ENCODE peak calls at places on chromosomes 16 and 17, in ten cellular contexts. Q is uterus; T is upper lobe of right lung; U is thoracic aorta; N is CD4-positive, CD25-positive, alpha-beta regulatory T cell; H is CD8-positive, alpha-beta memory T cell; Z is GM23338; Y is lower lobe of right lung; A is tibial nerve; E is A549. X is an unnamed sample. For H3K4me1, the result is how much of the 10 kb centered on the place peaks cover.

GRCh38 chr16:63921737-63922136 is 1200.1 kb downstream of the CDH11 start:
- DNase-seq in T (no peak), E (no peak), Q (no peak), Y (no peak), H (no peak), N (no peak), Z (no peak), A (no peak), U (no peak), X (no peak)

GRCh38 chr16:53089434-53090270 is 34.9 kb downstream of the CHD9 start:
- DNase-seq in U (no peak), H (no peak), T (no peak), E (no peak), Y (no peak), Q (peak), Z (peak), A (peak), N (no peak), X (peak)

GRCh38 chr17:69764137-69764536 is 310.9 kb upstream of the KCNJ16 start:
- DNase-seq in Q (no peak), N (no peak), Z (no peak), T (no peak), U (no peak), E (no peak), Y (no peak), H (no peak), A (no peak), X (no peak)

GRCh38 chr17:1003972-1004768 is 7.2 kb downstream of the TIMM22 start:
- DNase-seq in T (no peak), N (no peak), Y (no peak), U (no peak), Q (no peak), Z (no peak), A (no peak), E (no peak), H (no peak), X (no peak)

GRCh38 chr17:56902350-56902749 is 11.5 kb downstream of the TRIM25 start:
- DNase-seq in Y (no peak), E (peak), T (no peak), H (no peak), A (no peak), Z (no peak), U (no peak), N (no peak), Q (no peak), X (peak)

GRCh38 chr17:40303706-40304450 is 5.1 kb upstream of the RARA start:
- DNase-seq in Z (no peak), T (no peak), E (no peak), Q (peak), H (no peak), Y (no peak), A (no peak), N (no peak), U (no peak), X (no peak)

GRCh38 chr17:50609376-50610074 is 25.2 kb upstream of the ABCC3 start:
- DNase-seq in Q (no peak), H (no peak), A (no peak), N (no peak), Y (no peak), Z (no peak), T (no peak), E (no peak), U (no peak), X (no peak)

GRCh38 chr17:74775409-74776043 is 619 bp downstream of the NAT9 start:
- DNase-seq in T (no peak), Z (no peak), Y (no peak), E (no peak), A (no peak), Q (no peak), N (no peak), H (no peak), U (no peak), X (peak)

GRCh38 chr16:28309811-28310311 is 17.5 kb downstream of the SBK1 start:
- DNase-seq in Z (no peak), Q (no peak), U (no peak), E (no peak), T (peak), H (peak), A (no peak), N (peak), Y (peak), X (peak)

GRCh38 chr16:2287916-2288547 is 20.1 kb upstream of the RNPS1 start:
- DNase-seq in E (no peak), Q (no peak), A (no peak), H (no peak), T (no peak), N (no peak), U (no peak), Z (no peak), Y (no peak), X (no peak)

GRCh38 chr16:67967956-67968439 is 439 bp downstream of the SLC12A4 start:
- DNase-seq in E (peak), Z (peak), H (peak), Q (no peak), Y (no peak), U (no peak), T (peak), N (peak), A (no peak), X (peak)

GRCh38 chr16:6104423-6104822 is 1006.8 kb upstream of the EEF2KMT start:
- DNase-seq in N (no peak), Y (no peak), Z (no peak), Q (no peak), T (no peak), H (no peak), E (no peak), A (no peak), U (no peak), X (no peak)

GRCh38 chr16:27522173-27522707 is 27.5 kb downstream of the GTF3C1 start:
- DNase-seq in Y (no peak), U (no peak), T (no peak), E (no peak), Q (no peak), A (no peak), H (no peak), N (no peak), Z (no peak), X (no peak)

GRCh38 chr16:3060339-3061127 is 4.9 kb upstream of the IL32 start:
- DNase-seq in N (no peak), A (no peak), U (no peak), Q (no peak), T (no peak), Y (no peak), Z (no peak), E (no peak), H (no peak), X (no peak)

GRCh38 chr17:14156689-14157088 is 80.0 kb downstream of the CDRT15 start:
- DNase-seq in A (no peak), E (no peak), Q (no peak), T (no peak), N (no peak), H (no peak), Y (no peak), U (no peak), Z (no peak), X (peak)

GRCh38 chr17:4914009-4914408 is 11.1 kb upstream of the CHRNE start:
- DNase-seq in T (no peak), Z (no peak), Y (no peak), Q (no peak), U (no peak), H (no peak), E (no peak), N (no peak), A (no peak), X (peak)

GRCh38 chr16:8088820-8089338 is 501.4 kb downstream of the TMEM114 start:
- DNase-seq in Y (no peak), U (no peak), T (no peak), A (no peak), E (no peak), Q (no peak), Z (no peak), H (no peak), N (no peak), X (no peak)

GRCh38 chr16:88466175-88466862 is 13.2 kb downstream of the ZFPM1 start:
- DNase-seq in Y (no peak), Q (no peak), A (no peak), T (no peak), E (no peak), Z (no peak), H (no peak), U (no peak), N (peak), X (no peak)

GRCh38 chr17:35291802-35292201 is 48.9 kb downstream of the SLFN5 start:
- DNase-seq in U (no peak), Z (no peak), A (no peak), Q (no peak), E (no peak), Y (no peak), N (no peak), H (no peak), T (no peak), X (no peak)

GRCh38 chr16:58187092-58187491 is 10.8 kb downstream of the CSNK2A2 start:
- DNase-seq in N (no peak), Y (no peak), A (no peak), H (no peak), Z (no peak), T (no peak), U (no peak), E (no peak), Q (no peak), X (no peak)

GRCh38 chr16:90020838-90021382 is 1.7 kb upstream of the DBNDD1 start:
- DNase-seq in A (no peak), U (no peak), T (no peak), N (no peak), Q (no peak), Z (no peak), Y (no peak), E (no peak), H (no peak), X (peak)

GRCh38 chr17:9707917-9708316 is 62.6 kb downstream of the USP43 start:
- DNase-seq in E (no peak), Z (no peak), A (no peak), Y (no peak), U (no peak), H (no peak), T (no peak), N (no peak), Q (no peak), X (no peak)

GRCh38 chr16:3401719-3402397 is 843 bp downstream of the ZNF174 start:
- DNase-seq in Y (no peak), U (no peak), Z (peak), Q (no peak), T (no peak), A (no peak), E (peak), H (no peak), N (no peak), X (peak)

GRCh38 chr16:81457326-81458133 is 12.9 kb downstream of the CMIP start:
- DNase-seq in H (no peak), U (no peak), Q (no peak), Z (no peak), N (no peak), Y (no peak), E (peak), T (no peak), A (no peak), X (no peak)

GRCh38 chr17:38657824-38658740 is 16.7 kb downstream of the EPOP start:
- DNase-seq in T (peak), E (no peak), Y (no peak), Z (no peak), U (no peak), Q (no peak), A (no peak), H (no peak), N (no peak), X (no peak)
- H3K27ac ChIP-seq in T (no peak), E (no peak), Y (no peak), Z (no peak), U (no peak), Q (no peak), A (no peak), H (no peak), N (no peak), X (no peak)

GRCh38 chr17:29621751-29622194 is 939 bp downstream of the CORO6 start:
- DNase-seq in H (no peak), Q (no peak), Z (no peak), U (no peak), E (no peak), T (no peak), A (no peak), Y (no peak), N (no peak), X (no peak)
- H3K4me1 ChIP-seq in H (under half), Q (under half), Z (under half), U (under half), E (under half), T (under half), A (under half), Y (under half), N (under half), X (under half)

DNA sequence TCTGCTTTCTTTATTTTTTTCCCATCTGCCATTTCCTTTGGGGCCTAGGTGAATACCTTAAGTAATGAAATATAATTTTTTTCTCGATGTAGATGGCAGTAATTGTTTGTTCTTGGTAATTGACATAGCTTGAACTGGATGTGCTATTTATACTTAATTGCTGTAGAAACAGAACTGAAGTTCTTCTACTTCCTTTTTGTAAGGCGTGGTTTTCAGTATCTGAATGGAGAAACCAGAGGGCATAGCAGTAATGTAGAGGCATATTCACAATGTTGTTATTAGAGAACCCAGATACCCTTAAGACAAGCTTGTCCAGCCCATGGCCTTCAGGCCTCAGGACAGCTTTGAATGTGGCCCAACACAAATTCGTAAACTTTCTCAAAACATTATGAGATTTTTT is 16.4 kb downstream of the ATP6V0A1 start:
- DNase-seq in A (no peak), Q (no peak), N (no peak), T (no peak), Z (no peak), H (no peak), U (no peak), Y (no peak), E (no peak), X (no peak)
- H3K27ac ChIP-seq in A (peak), Q (peak), N (no peak), T (peak), Z (no peak), H (no peak), U (no peak), Y (no peak), E (no peak), X (no peak)

GRCh38 chr17:36935681-36936454 is 1.4 kb upstream of the LHX1 start:
- DNase-seq in Y (no peak), Q (no peak), N (no peak), A (no peak), T (no peak), U (no peak), H (no peak), Z (peak), E (peak), X (no peak)

GRCh38 chr17:36933174-36934143 is 3.8 kb upstream of the LHX1 start:
- DNase-seq in Q (no peak), U (no peak), A (no peak), E (no peak), N (no peak), T (peak), H (no peak), Z (peak), Y (no peak), X (no peak)

GRCh38 chr17:36934144-36934758 is 3.0 kb upstream of the LHX1 start:
- DNase-seq in N (no peak), A (no peak), Y (no peak), Z (peak), H (no peak), E (peak), T (peak), Q (no peak), U (no peak), X (no peak)

GRCh38 chr17:36936455-36936934 is 780 bp upstream of the LHX1 start:
- DNase-seq in N (no peak), H (no peak), E (no peak), A (no peak), T (no peak), U (no peak), Y (no peak), Q (no peak), Z (peak), X (no peak)

DNA sequence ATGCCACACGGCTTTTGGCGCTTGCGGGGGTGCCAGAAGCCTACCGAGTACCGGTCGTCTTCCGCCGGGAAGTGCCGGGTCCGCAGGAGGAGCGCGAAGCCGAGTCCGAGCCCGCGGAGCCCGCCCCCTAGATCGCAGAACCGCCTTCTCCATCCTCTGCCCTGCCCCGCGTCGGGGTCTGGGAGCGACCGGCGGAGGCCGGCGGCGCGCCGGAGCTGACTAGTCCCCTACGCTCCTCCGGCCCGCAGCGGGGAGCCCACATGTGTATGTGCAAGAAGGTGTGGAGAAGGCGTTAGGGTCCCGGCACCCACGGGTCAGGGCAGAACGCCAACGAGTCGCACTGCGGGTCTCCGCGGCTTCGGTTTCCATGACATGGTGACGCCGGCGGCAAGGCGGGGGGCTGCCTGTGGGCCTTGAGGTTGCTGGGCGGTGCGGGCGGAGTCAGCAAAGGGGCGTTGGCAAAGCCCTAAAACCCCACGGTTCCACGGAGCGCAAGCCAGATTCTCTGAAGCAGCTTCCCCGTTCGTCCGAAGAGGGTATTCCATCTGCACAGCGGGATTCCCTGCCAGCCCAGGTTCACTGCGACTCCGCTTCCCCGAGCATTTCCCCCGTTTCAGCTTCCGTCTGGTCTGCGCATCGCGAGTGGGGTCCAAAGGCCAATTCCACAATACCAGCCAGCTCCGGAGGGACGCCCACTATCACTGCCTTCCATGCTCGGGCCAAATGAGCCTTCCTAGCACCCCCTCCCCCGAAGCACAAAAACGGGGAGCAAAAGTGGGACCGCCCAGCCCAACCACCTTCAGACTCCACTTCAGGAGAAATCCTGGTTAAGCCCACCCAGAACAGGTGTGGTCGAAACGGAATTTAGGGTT is 2.3 kb upstream of the LHX1 start:
- DNase-seq in T (peak), N (peak), Y (no peak), Q (no peak), A (no peak), Z (peak), U (no peak), H (no peak), E (peak), X (no peak)
- H3K4me1 ChIP-seq in T (half or more), N (half or more), Y (half or more), Q (under half), A (under half), Z (half or more), U (under half), H (half or more), E (under half), X (under half)

GRCh38 chr17:28404812-28405570 is 1.0 kb downstream of the SLC46A1 start:
- DNase-seq in H (no peak), N (no peak), T (peak), Z (peak), Y (peak), U (no peak), E (no peak), Q (no peak), A (no peak), X (no peak)

GRCh38 chr17:28404461-28404811 is 1.6 kb downstream of the SLC46A1 start:
- DNase-seq in Z (no peak), T (peak), H (no peak), A (no peak), Q (no peak), N (no peak), E (no peak), Y (peak), U (no peak), X (no peak)

GRCh38 chr17:28407130-28407973 is 1.3 kb upstream of the SLC46A1 start:
- DNase-seq in T (no peak), E (no peak), Y (peak), A (no peak), Z (peak), H (no peak), U (no peak), N (no peak), Q (no peak), X (peak)

GRCh38 chr17:28406478-28406824 is 439 bp upstream of the SLC46A1 start:
- DNase-seq in H (no peak), A (no peak), Z (peak), Y (no peak), N (no peak), E (no peak), Q (no peak), U (no peak), T (peak), X (no peak)

GRCh38 chr17:28405632-28406477 is at the start of gene SLC46A1:
- DNase-seq in N (peak), Z (peak), Q (peak), U (no peak), Y (peak), H (no peak), E (peak), A (peak), T (peak), X (peak)
- H3K27ac ChIP-seq in N (peak), Z (peak), Q (peak), U (peak), Y (peak), H (no peak), E (peak), A (peak), T (peak), X (peak)

GRCh38 chr17:28327709-28328108 is 7.6 kb downstream of the IFT20 start:
- DNase-seq in Q (no peak), Z (no peak), T (no peak), A (no peak), N (no peak), Y (no peak), E (no peak), U (no peak), H (no peak), X (no peak)
- H3K4me1 ChIP-seq in Q (under half), Z (under half), T (under half), A (under half), N (under half), Y (under half), E (under half), U (under half), H (under half), X (under half)

GRCh38 chr17:20300399-20301037 is 166.8 kb downstream of the LGALS9B start:
- DNase-seq in T (no peak), N (no peak), E (no peak), H (no peak), Y (no peak), Q (peak), A (no peak), Z (no peak), U (no peak), X (no peak)
- H3K27ac ChIP-seq in T (no peak), N (no peak), E (no peak), H (no peak), Y (no peak), Q (peak), A (peak), Z (no peak), U (peak), X (no peak)